ENCODE peak calls at places on chromosomes 4 and X, in nine cellular contexts. M is IMR-90, T is colonic mucosa, B is foreskin fibroblast, K is hepatocyte, O is osteoblast, P is bronchial epithelial cell, X is spleen, J is AG04450. L is an unnamed sample.

GRCh38 chr4:157576671-157577070 is 356.1 kb downstream of the GRIA2 start:
- DNase-seq in M (no peak), T (no peak), B (no peak), K (no peak), O (no peak), P (no peak), X (no peak), J (no peak), L (no peak)

GRCh38 chrX:106038625-106039024 is at the start of gene SERPINA7:
- DNase-seq in M (no peak), T (no peak), B (no peak), K (no peak), O (no peak), P (no peak), X (no peak), J (no peak), L (no peak)

GRCh38 chr4:82721819-82722423 is 76.7 kb downstream of the SCD5 start:
- DNase-seq in M (peak; percentile 26), T (no peak), B (no peak), K (peak; percentile 65), O (no peak), P (peak; percentile 26), X (no peak), J (no peak), L (no peak)

GRCh38 chr4:54723786-54724185 is 66.0 kb downstream of the KIT start:
- DNase-seq in M (no peak), T (no peak), B (no peak), K (no peak), O (no peak), P (no peak), X (no peak), J (no peak), L (no peak)

GRCh38 chr4:54014761-54015160 is 49.6 kb downstream of the CHIC2 start:
- DNase-seq in M (no peak), T (no peak), B (no peak), K (no peak), O (no peak), P (no peak), X (no peak), J (no peak), L (no peak)

GRCh38 chr4:147683172-147683571 is 791 bp downstream of the PRMT9 start:
- DNase-seq in M (peak; percentile 32), T (peak; percentile 36), B (peak; percentile 21), K (peak; percentile 41), O (peak; percentile 45), P (peak; percentile 17), X (no peak), J (no peak), L (no peak)

GRCh38 chr4:24988776-24989175 is 42.0 kb downstream of the LGI2 start:
- DNase-seq in M (peak; percentile 51), T (no peak), B (peak; percentile 36), K (peak; percentile 26), O (peak; percentile 89), P (peak; percentile 54), X (no peak), J (no peak), L (peak; percentile 39)

GRCh38 chrX:67570839-67571238 is 27.0 kb downstream of the AR start:
- DNase-seq in M (no peak), T (no peak), B (no peak), K (no peak), O (no peak), P (no peak), X (no peak), J (no peak), L (no peak)

GRCh38 chrX:106752101-106752678 is 25.7 kb downstream of the RNF128 start:
- DNase-seq in M (peak; percentile 7), T (no peak), B (peak; percentile 4), K (no peak), O (no peak), P (peak; percentile 39), X (no peak), J (no peak), L (no peak)

GRCh38 chrX:134513091-134513490 is 53.1 kb downstream of the HPRT1 start:
- DNase-seq in M (peak; percentile 74), T (no peak), B (no peak), K (no peak), O (no peak), P (peak; percentile 60), X (no peak), J (no peak), L (no peak)

GRCh38 chr4:71814433-71814832 is 30.6 kb upstream of the GC start:
- DNase-seq in M (no peak), T (no peak), B (no peak), K (no peak), O (no peak), P (no peak), X (no peak), J (no peak), L (no peak)

GRCh38 chr4:158578476-158578875 is 56.8 kb downstream of the RXFP1 start:
- DNase-seq in M (peak; percentile 51), T (no peak), B (peak; percentile 19), K (peak; percentile 30), O (peak; percentile 59), P (peak; percentile 63), X (no peak), J (no peak), L (peak; percentile 20)

GRCh38 chr4:78312989-78313753 is 238.4 kb upstream of the ANXA3 start:
- DNase-seq in M (no peak), T (no peak), B (no peak), K (no peak), O (no peak), P (no peak), X (no peak), J (no peak), L (no peak)

GRCh38 chr4:78309352-78309751 is 242.2 kb upstream of the ANXA3 start:
- DNase-seq in M (no peak), T (no peak), B (no peak), K (no peak), O (no peak), P (no peak), X (no peak), J (no peak), L (no peak)

GRCh38 chr4:78310056-78310731 is 241.4 kb upstream of the ANXA3 start:
- DNase-seq in M (no peak), T (no peak), B (peak; percentile 47), K (no peak), O (no peak), P (peak; percentile 79), X (no peak), J (no peak), L (no peak)

GRCh38 chr4:78310732-78311100 is 240.9 kb upstream of the ANXA3 start:
- DNase-seq in M (no peak), T (no peak), B (no peak), K (no peak), O (no peak), P (no peak), X (no peak), J (no peak), L (no peak)

DNA sequence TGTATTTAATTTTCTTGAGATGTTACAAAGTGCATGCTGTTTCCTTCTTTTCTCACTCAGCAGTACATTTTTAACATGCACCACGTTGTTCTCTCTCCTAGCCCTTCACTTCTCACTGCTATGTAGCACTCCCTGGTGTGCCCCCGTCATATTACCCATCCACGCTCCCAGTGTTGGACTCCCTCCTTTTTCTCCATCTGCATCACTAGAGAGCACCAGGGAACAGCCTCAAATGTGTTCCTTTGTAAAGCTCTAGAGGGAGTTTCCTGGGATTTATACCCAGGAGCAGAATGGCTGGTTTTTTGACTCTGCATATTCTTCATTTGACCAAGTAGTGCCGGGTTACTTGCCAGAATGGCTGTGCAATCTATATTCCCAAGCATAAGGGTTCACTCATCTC is 240.3 kb upstream of the ANXA3 start:
- DNase-seq in M (no peak), T (no peak), B (no peak), K (no peak), O (no peak), P (no peak), X (no peak), J (no peak), L (no peak)
- TF ChIP-seq CTCF in M (no peak), T (no peak), B (no peak), K (no peak), O (no peak), P (no peak), X (no peak), J (no peak), L (no peak)

GRCh38 chrX:111168314-111168713 is 72.3 kb downstream of the PAK3 start:
- DNase-seq in M (peak; percentile 0), T (no peak), B (no peak), K (peak; percentile 33), O (no peak), P (peak; percentile 20), X (no peak), J (no peak), L (no peak)
- TF ChIP-seq CTCF in M (no peak), T (no peak), B (no peak), K (peak; percentile 55), O (peak; percentile 31), P (no peak), X (no peak), J (no peak), L (peak; percentile 14)

DNA sequence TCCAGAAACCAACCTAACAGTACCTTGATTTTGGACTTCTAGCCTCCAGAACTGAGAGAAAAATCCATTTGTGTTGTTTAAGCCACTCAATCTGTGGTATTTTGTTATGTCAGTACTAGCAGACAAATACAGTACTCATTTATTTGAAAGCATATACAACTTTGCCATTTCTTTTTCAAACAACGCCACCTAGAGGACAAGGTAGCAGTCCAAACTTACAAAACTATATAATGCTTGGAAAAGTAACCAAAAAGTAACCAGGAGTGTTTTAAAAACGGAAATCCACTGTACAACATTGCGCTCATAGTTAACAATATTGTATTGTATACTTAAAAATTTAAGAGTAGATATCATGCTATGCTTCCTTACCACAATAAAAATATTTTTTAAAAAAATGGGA is 37.0 kb upstream of the FGF13 start:
- DNase-seq in M (peak; percentile 6), T (no peak), B (no peak), K (peak; percentile 33), O (no peak), P (peak; percentile 12), X (no peak), J (no peak), L (no peak)
- TF ChIP-seq CTCF in M (peak; percentile 48), T (peak; percentile 40), B (peak; percentile 33), K (peak; percentile 50), O (peak; percentile 57), P (no peak), X (peak; percentile 28), J (peak; percentile 35), L (peak; percentile 62)

GRCh38 chr4:125749354-125749753 is 434.6 kb downstream of the FAT4 start:
- DNase-seq in M (no peak), T (no peak), B (no peak), K (no peak), O (no peak), P (no peak), X (no peak), J (no peak), L (no peak)

GRCh38 chr4:125750399-125750798 is 435.6 kb downstream of the FAT4 start:
- DNase-seq in M (peak; percentile 11), T (no peak), B (no peak), K (no peak), O (peak; percentile 84), P (no peak), X (no peak), J (no peak), L (no peak)

DNA sequence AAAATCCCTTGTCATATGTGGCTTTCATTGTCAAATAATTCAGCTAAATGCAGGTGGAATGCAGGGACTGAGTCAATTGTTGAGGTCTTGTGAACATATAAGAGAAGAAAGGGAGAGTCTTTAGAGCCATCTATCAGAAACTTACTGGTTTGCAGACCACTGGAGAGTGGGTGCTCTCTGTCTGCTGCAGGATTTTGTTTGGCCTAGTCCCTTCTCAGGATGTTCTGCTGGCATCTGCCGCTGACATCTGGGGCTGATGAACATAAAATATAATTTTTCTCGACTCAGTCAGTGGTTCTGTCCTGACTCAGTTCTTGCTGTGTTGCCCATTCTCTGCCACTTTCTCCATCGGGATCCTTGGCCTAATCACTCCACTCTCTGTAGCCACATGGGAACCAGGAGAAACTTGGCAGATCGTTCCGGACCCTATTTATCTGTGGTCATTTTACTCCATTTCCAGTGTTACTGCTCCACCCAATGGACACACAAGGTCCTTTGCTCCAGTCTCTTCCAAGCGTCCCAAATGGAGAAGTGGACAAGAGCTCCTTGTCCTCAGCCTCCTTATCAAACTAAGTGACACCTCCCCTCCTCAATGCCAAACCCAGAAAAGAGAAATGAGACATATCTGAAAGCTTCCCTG is 436.2 kb downstream of the FAT4 start:
- DNase-seq in M (peak; percentile 54), T (no peak), B (peak; percentile 67), K (peak; percentile 43), O (peak; percentile 79), P (no peak), X (no peak), J (no peak), L (peak; percentile 11)
- TF ChIP-seq CTCF in M (peak; percentile 48), T (no peak), B (peak; percentile 40), K (peak; percentile 50), O (peak; percentile 59), P (peak; percentile 18), X (peak; percentile 34), J (peak; percentile 43), L (peak; percentile 37)

L was measured in AG09319.